ENCODE peak calls at places on chromosome 16, in six cellular contexts. M is ovary, Y is tibial nerve, N is HCT116, O is colonic mucosa, A is H9. Q is an unnamed sample. For H3K4me1 and H3K9me3, the result is how much of the 10 kb centered on the place peaks cover.

GRCh38 chr16:54847609-54848008 is 83.1 kb upstream of the IRX5 start:
- DNase-seq in M (no peak), Y (no peak), N (no peak), O (no peak), A (no peak), Q (no peak)

GRCh38 chr16:68287276-68288251 is 23.2 kb downstream of the SLC7A6OS start:
- DNase-seq in M (peak), Y (peak), N (no peak), O (no peak), A (no peak), Q (no peak)

GRCh38 chr16:70694088-70694487 is 8.2 kb upstream of the MTSS2 start:
- DNase-seq in M (no peak), Y (no peak), N (no peak), O (no peak), A (peak), Q (no peak)

GRCh38 chr16:8187782-8188372 is 402.4 kb downstream of the TMEM114 start:
- DNase-seq in M (no peak), Y (no peak), N (no peak), O (no peak), A (no peak), Q (no peak)

GRCh38 chr16:5025171-5025632 is 8.5 kb downstream of the NAGPA start:
- DNase-seq in M (peak), Y (no peak), N (no peak), O (peak), A (peak), Q (no peak)

GRCh38 chr16:12010388-12011251 is 34.1 kb downstream of the SNX29 start:
- DNase-seq in M (no peak), Y (no peak), N (no peak), O (no peak), A (no peak), Q (no peak)

GRCh38 chr16:14501331-14502255 is 128.5 kb downstream of the PARN start:
- DNase-seq in M (peak), Y (peak), N (peak), O (peak), A (peak), Q (peak)

GRCh38 chr16:8751481-8752311 is 45.7 kb downstream of the TMEM186 start:
- DNase-seq in M (no peak), Y (no peak), N (peak), O (no peak), A (no peak), Q (no peak)

GRCh38 chr16:1556254-1556653 is 22.8 kb downstream of the TMEM204 start:
- DNase-seq in M (no peak), Y (no peak), N (no peak), O (no peak), A (no peak), Q (peak)

GRCh38 chr16:1430759-1431496 is at the start of gene PERCC1:
- DNase-seq in M (no peak), Y (no peak), N (no peak), O (no peak), A (no peak), Q (no peak)

GRCh38 chr16:68401871-68402747 is 46.2 kb downstream of the SMPD3 start:
- DNase-seq in M (no peak), Y (no peak), N (no peak), O (no peak), A (no peak), Q (no peak)

GRCh38 chr16:14449790-14450463 is 180.1 kb downstream of the PARN start:
- DNase-seq in M (no peak), Y (no peak), N (no peak), O (no peak), A (no peak), Q (no peak)

GRCh38 chr16:3095869-3096268 is 3.2 kb downstream of the ZSCAN10 start:
- DNase-seq in M (no peak), Y (no peak), N (peak), O (no peak), A (no peak), Q (no peak)

GRCh38 chr16:14244344-14245010 is 173.4 kb downstream of the MRTFB start:
- DNase-seq in M (no peak), Y (no peak), N (no peak), O (no peak), A (no peak), Q (no peak)

GRCh38 chr16:6016530-6017184 is 919.1 kb upstream of the EEF2KMT start:
- DNase-seq in M (no peak), Y (no peak), N (no peak), O (no peak), A (peak), Q (no peak)

GRCh38 chr16:90020838-90021382 is 1.7 kb upstream of the DBNDD1 start:
- DNase-seq in M (no peak), Y (no peak), N (no peak), O (no peak), A (no peak), Q (no peak)

GRCh38 chr16:27224271-27224737 is 21.0 kb downstream of the KDM8 start:
- DNase-seq in M (no peak), Y (no peak), N (no peak), O (no peak), A (no peak), Q (no peak)

GRCh38 chr16:68800257-68800875 is 43.0 kb upstream of the TANGO6 start:
- DNase-seq in M (peak), Y (peak), N (peak), O (peak), A (peak), Q (no peak)

GRCh38 chr16:11259288-11259621 is 3.3 kb upstream of the SOCS1 start:
- DNase-seq in M (no peak), Y (no peak), N (no peak), O (no peak), A (no peak), Q (no peak)

GRCh38 chr16:61131447-61131846 is 904.8 kb downstream of the CDH8 start:
- DNase-seq in M (no peak), Y (no peak), N (no peak), O (no peak), A (peak), Q (no peak)

GRCh38 chr16:66740010-66740409 is 11.4 kb downstream of the DYNC1LI2 start:
- DNase-seq in M (no peak), Y (no peak), N (no peak), O (peak), A (peak), Q (no peak)

GRCh38 chr16:12406158-12406557 is 397.5 kb downstream of the CPPED1 start:
- DNase-seq in M (no peak), Y (no peak), N (no peak), O (no peak), A (no peak), Q (no peak)

GRCh38 chr16:52929478-52929877 is 123.2 kb downstream of the CHD9NB start:
- DNase-seq in M (no peak), Y (no peak), N (no peak), O (no peak), A (no peak), Q (no peak)

GRCh38 chr16:583815-584591 is 5.9 kb upstream of the RAB40C start:
- DNase-seq in M (no peak), Y (no peak), N (no peak), O (no peak), A (no peak), Q (no peak)

GRCh38 chr16:1494129-1494640 is 1.0 kb downstream of the TELO2 start:
- DNase-seq in M (no peak), Y (no peak), N (no peak), O (peak), A (peak), Q (no peak)

GRCh38 chr16:20899503-20900298 is 457 bp downstream of the DCUN1D3 start:
- DNase-seq in M (no peak), Y (peak), N (no peak), O (peak), A (no peak), Q (no peak)

GRCh38 chr16:4820652-4821051 is 18.2 kb upstream of the ROGDI start:
- DNase-seq in M (no peak), Y (no peak), N (no peak), O (no peak), A (no peak), Q (no peak)

GRCh38 chr16:29943846-29944669 is 17.8 kb upstream of the TMEM219 start:
- DNase-seq in M (peak), Y (no peak), N (peak), O (peak), A (peak), Q (no peak)
- TF ChIP-seq CTCF in M (no peak), Y (no peak), N (peak), O (no peak), A (peak), Q (no peak)

DNA sequence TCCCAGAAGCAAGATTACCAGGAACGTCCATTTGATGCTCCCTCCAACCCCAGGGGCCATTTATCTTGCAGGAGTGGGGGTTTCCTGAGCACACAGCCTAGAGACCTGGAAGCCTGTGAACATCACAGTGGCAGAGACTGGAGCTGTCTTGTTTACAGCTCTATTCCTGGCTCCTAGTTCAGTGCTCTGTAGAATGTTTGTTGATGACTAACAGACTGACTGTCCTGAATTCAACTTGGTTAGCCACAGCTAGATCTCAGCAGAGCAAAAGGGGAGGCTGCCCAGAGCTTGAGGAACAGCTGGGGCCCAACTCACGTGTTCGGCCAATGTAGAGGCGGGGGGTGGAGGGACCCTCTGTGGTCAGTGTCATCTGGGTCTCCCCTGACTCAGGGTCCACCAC is 6.6 kb downstream of the ERN2 start:
- DNase-seq in M (no peak), Y (no peak), N (no peak), O (no peak), A (no peak), Q (no peak)
- H3K4me1 ChIP-seq in M (under half), Y (under half), N (under half), O (under half), A (under half), Q (under half)

GRCh38 chr16:78987676-78988075 is 612.9 kb downstream of the MAF start:
- DNase-seq in M (no peak), Y (no peak), N (no peak), O (no peak), A (no peak), Q (no peak)
- H3K9me3 ChIP-seq in M (under half), Y (under half), N (under half), O (under half), A (under half), Q (under half)

GRCh38 chr16:29315916-29316517 is 90.5 kb downstream of the NPIPB11 start:
- DNase-seq in M (no peak), Y (no peak), N (no peak), O (no peak), A (peak), Q (peak)
- TF ChIP-seq CTCF in M (no peak), Y (peak), N (peak), O (no peak), A (peak), Q (no peak)

GRCh38 chr16:73888840-73889577 is 407.6 kb upstream of the PSMD7 start:
- DNase-seq in M (no peak), Y (no peak), N (no peak), O (no peak), A (no peak), Q (no peak)

GRCh38 chr16:73885319-73885718 is 411.3 kb upstream of the PSMD7 start:
- DNase-seq in M (no peak), Y (no peak), N (no peak), O (no peak), A (no peak), Q (no peak)

GRCh38 chr16:73887895-73888294 is 408.7 kb upstream of the PSMD7 start:
- DNase-seq in M (no peak), Y (no peak), N (no peak), O (no peak), A (no peak), Q (no peak)

GRCh38 chr16:73886378-73886777 is 410.2 kb upstream of the PSMD7 start:
- DNase-seq in M (no peak), Y (no peak), N (no peak), O (no peak), A (no peak), Q (no peak)

GRCh38 chr16:73890524-73891500 is 405.8 kb upstream of the PSMD7 start:
- DNase-seq in M (no peak), Y (no peak), N (no peak), O (no peak), A (peak), Q (no peak)
- H3K4me1 ChIP-seq in M (under half), Y (under half), N (under half), O (under half), A (under half), Q (under half)

DNA sequence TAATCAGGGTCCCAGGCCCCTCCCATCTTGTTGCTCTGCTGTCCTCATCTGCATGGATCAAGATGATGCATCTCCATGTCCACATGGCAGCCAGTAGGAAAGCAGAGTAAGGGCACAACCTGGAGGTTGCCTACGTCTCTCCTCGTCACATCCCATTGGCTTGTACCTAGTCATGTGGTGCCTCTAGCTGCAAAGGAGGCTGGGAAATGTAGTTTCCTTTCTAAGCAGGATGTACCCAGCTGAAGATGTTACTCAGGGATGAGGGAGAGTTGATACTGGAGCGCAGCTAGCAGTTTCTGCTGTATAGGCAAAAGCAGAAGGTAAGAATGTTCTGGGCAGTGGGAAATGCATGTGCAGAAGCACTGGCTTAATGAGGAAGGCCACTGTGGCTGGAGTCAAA is 20.8 kb downstream of the ABCC1 start:
- DNase-seq in M (no peak), Y (no peak), N (no peak), O (no peak), A (peak), Q (no peak)
- H3K9me3 ChIP-seq in M (under half), Y (under half), N (under half), O (under half), A (under half), Q (under half)

GRCh38 chr16:86048882-86049585 is 150.1 kb downstream of the IRF8 start:
- DNase-seq in M (no peak), Y (no peak), N (no peak), O (no peak), A (no peak), Q (no peak)
- TF ChIP-seq CTCF in M (no peak), Y (no peak), N (peak), O (no peak), A (peak), Q (no peak)

DNA sequence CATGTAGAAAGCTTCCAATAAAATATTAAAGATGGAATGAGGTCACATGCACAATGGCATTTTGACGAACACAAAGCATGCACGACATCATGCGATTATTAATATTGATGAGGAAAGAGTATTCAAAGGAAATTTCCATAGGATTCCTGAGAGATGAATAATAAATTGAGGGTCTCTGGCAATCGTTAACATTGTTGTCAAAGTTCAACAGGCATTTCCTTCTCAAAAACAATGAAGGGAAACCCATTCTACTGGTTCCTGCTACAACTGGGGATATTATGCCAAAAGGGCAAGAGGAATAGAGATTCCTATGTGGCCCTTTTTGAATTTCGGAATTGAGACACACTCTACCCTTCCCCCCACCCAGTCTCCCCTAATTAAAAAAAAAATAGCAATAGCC is 128.3 kb upstream of the NUDT7 start:
- DNase-seq in M (no peak), Y (no peak), N (no peak), O (no peak), A (no peak), Q (no peak)
- H3K4me1 ChIP-seq in M (under half), Y (under half), N (under half), O (under half), A (under half), Q (under half)

GRCh38 chr16:35744084-35744483 is 2284.7 kb downstream of the TP53TG3F start:
- DNase-seq in M (no peak), Y (no peak), N (no peak), O (no peak), A (no peak), Q (no peak)
- H3K9me3 ChIP-seq in M (under half), Y (under half), N (under half), O (under half), A (half or more), Q (under half)

DNA sequence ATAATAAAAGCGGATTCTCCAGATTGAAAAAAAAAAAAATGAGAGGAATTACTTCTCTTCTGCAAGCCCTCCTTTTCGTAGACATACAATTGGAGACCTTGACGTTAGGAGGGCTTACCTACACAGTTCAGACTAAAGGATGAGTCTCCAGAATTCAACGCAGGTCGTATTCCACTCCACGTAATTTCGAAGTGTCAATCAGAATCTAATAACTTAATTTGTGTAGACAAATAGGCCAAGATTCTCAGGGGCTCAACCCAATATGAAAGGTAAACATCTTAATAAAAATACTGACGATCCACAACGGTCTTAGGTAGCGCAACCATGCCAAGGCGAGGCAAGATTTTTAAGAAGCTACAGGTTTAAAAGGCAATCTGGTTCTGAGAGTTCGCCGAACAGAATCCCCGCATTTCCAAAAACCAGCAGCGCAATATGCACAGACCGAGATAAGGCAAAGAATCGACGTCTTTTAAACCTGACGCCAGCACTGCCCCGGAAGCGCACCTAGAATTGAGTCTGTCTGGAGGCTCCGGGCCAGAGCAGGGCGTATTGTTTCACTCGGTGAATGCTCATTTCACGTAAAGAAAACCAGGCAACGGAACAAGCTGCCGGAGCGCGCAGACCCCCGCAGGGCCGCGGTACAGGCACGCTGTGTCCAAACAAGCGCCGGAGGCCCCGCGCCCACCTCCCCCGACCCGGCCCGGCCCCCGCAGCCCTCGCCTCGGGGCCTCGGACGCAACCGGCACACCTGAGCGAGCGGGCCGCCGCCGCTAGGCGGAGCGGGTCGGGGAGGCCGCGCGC is 623 bp downstream of the MBTPS1 start:
- DNase-seq in M (peak), Y (no peak), N (no peak), O (peak), A (no peak), Q (no peak)
- TF ChIP-seq CTCF in M (no peak), Y (no peak), N (peak), O (peak), A (peak), Q (peak)

Q was measured in left lung.